ENCODE peak calls at places on chromosomes 3 and 15, in eight cellular contexts. Q is lung, M is PC-9, E is Peyer's patch, I is HAP-1, R is K562, O is lower lobe of right lung, Z is uterus. G is an unnamed sample.
A peak's percentile ranks its signal among the peaks of the same experiment; 100 is the strongest.

GRCh38 chr3:126951561-126951960 is 31.4 kb upstream of the PLXNA1 start:
- DNase-seq in Q (no peak), M (no peak), E (no peak), I (no peak), R (no peak), O (no peak), Z (no peak), G (no peak)

GRCh38 chr3:171446801-171447578 is 13.2 kb downstream of the TNIK start:
- DNase-seq in Q (no peak), M (peak; percentile 91), E (no peak), I (no peak), R (peak; percentile 23), O (no peak), Z (no peak), G (no peak)

GRCh38 chr3:194348354-194348753 is 2.8 kb downstream of the CPN2 start:
- DNase-seq in Q (no peak), M (no peak), E (no peak), I (no peak), R (no peak), O (no peak), Z (no peak), G (no peak)

GRCh38 chr3:151439652-151440125 is 21.2 kb downstream of the IGSF10 start:
- DNase-seq in Q (no peak), M (peak; percentile 55), E (no peak), I (peak; percentile 72), R (peak; percentile 45), O (no peak), Z (no peak), G (no peak)

GRCh38 chr15:97961067-97961954 is 808 bp downstream of the ARRDC4 start:
- DNase-seq in Q (peak; percentile 45), M (peak; percentile 41), E (peak; percentile 19), I (no peak), R (peak; percentile 67), O (peak; percentile 76), Z (peak; percentile 60), G (no peak)

GRCh38 chr3:100709840-100710235 is 544 bp downstream of the TFG start:
- DNase-seq in Q (no peak), M (no peak), E (peak; percentile 20), I (peak; percentile 25), R (peak; percentile 71), O (peak; percentile 59), Z (peak; percentile 43), G (no peak)

GRCh38 chr15:95495033-95495541 is 835.4 kb upstream of the NR2F2 start:
- DNase-seq in Q (no peak), M (no peak), E (no peak), I (no peak), R (no peak), O (no peak), Z (no peak), G (no peak)

GRCh38 chr3:141020139-141020940 is 30.8 kb upstream of the SPSB4 start:
- DNase-seq in Q (no peak), M (no peak), E (no peak), I (no peak), R (no peak), O (no peak), Z (no peak), G (no peak)

GRCh38 chr3:127174715-127175140 is 18.2 kb upstream of the PRR23E start:
- DNase-seq in Q (peak; percentile 13), M (no peak), E (peak; percentile 1), I (no peak), R (no peak), O (no peak), Z (no peak), G (peak; percentile 68)

GRCh38 chr15:61383421-61383820 is 154.3 kb upstream of the RORA start:
- DNase-seq in Q (no peak), M (no peak), E (no peak), I (no peak), R (no peak), O (no peak), Z (no peak), G (no peak)

GRCh38 chr15:69903476-69904295 is 194.0 kb downstream of the TLE3 start:
- DNase-seq in Q (no peak), M (no peak), E (no peak), I (no peak), R (no peak), O (no peak), Z (no peak), G (no peak)

GRCh38 chr15:57251308-57251707 is 125.0 kb upstream of the CGNL1 start:
- DNase-seq in Q (no peak), M (no peak), E (no peak), I (peak; percentile 74), R (no peak), O (no peak), Z (no peak), G (no peak)

GRCh38 chr3:161316006-161316689 is 55.2 kb downstream of the SPTSSB start:
- DNase-seq in Q (no peak), M (peak; percentile 88), E (no peak), I (no peak), R (no peak), O (no peak), Z (no peak), G (no peak)

GRCh38 chr15:55267401-55268053 is 22.1 kb downstream of the RAB27A start:
- DNase-seq in Q (peak; percentile 39), M (no peak), E (peak; percentile 81), I (no peak), R (no peak), O (peak; percentile 79), Z (no peak), G (no peak)

GRCh38 chr3:85576091-85576690 is 617.4 kb downstream of the CADM2 start:
- DNase-seq in Q (peak; percentile 40), M (no peak), E (no peak), I (peak; percentile 82), R (peak; percentile 36), O (peak; percentile 45), Z (peak; percentile 17), G (no peak)

GRCh38 chr15:93043621-93044300 is 45.2 kb downstream of the RGMA start:
- DNase-seq in Q (no peak), M (no peak), E (no peak), I (no peak), R (peak; percentile 55), O (peak; percentile 28), Z (no peak), G (no peak)

GRCh38 chr3:150312018-150312657 is 96.0 kb upstream of the TSC22D2 start:
- DNase-seq in Q (peak; percentile 45), M (no peak), E (no peak), I (no peak), R (no peak), O (no peak), Z (no peak), G (no peak)

DNA sequence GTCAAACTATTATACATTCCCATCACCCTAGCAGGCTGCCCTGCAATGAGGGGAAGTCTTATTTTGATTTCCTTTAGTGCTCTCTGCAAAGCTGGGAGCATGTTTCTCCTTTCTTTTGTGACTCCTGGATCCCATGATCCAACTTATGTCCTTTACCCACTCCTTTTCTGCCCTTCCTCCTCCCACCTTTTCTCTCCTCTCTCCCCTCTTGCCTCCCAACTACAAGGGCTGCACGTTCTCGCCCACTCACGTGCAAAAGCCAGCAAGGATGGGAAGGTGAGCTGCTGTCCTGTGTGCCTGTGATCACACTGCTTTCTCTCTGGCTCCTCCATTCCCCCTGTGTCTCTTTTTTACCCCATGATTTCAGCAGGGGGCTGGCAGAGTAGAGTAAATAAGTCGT is 6.1 kb downstream of the VIPR1 start:
- DNase-seq in Q (no peak), M (no peak), E (no peak), I (no peak), R (no peak), O (peak; percentile 9), Z (no peak), G (no peak)
- H3K4me1 ChIP-seq in Q (no peaks in the 10 kb centered on the region), M (peaks cover 32% of the 10 kb centered on the region), E (peaks cover 71% of the 10 kb centered on the region), I (no peaks in the 10 kb centered on the region), R (peaks cover 5% of the 10 kb centered on the region), O (peaks cover 66% of the 10 kb centered on the region), Z (no peaks in the 10 kb centered on the region), G (no peaks in the 10 kb centered on the region)

GRCh38 chr3:177345973-177346503 is 148.8 kb upstream of the TBL1XR1 start:
- DNase-seq in Q (no peak), M (no peak), E (no peak), I (no peak), R (no peak), O (no peak), Z (no peak), G (no peak)
- H3K4me1 ChIP-seq in Q (peaks cover 18% of the 10 kb centered on the region), M (peaks cover 28% of the 10 kb centered on the region), E (peaks cover 20% of the 10 kb centered on the region), I (peaks cover 31% of the 10 kb centered on the region), R (peaks cover 6% of the 10 kb centered on the region), O (peaks cover 21% of the 10 kb centered on the region), Z (no peaks in the 10 kb centered on the region), G (peaks cover 60% of the 10 kb centered on the region)

GRCh38 chr3:170059447-170059846 is 21.7 kb downstream of the GPR160 start:
- DNase-seq in Q (no peak), M (no peak), E (no peak), I (no peak), R (no peak), O (no peak), Z (no peak), G (no peak)

GRCh38 chr3:170055209-170055608 is 17.4 kb downstream of the GPR160 start:
- DNase-seq in Q (no peak), M (peak; percentile 48), E (no peak), I (no peak), R (no peak), O (no peak), Z (no peak), G (no peak)

GRCh38 chr3:170056710-170057454 is 19.1 kb downstream of the GPR160 start:
- DNase-seq in Q (no peak), M (no peak), E (no peak), I (no peak), R (no peak), O (no peak), Z (no peak), G (no peak)

GRCh38 chr3:170058127-170058526 is 20.3 kb downstream of the GPR160 start:
- DNase-seq in Q (no peak), M (no peak), E (no peak), I (no peak), R (no peak), O (no peak), Z (no peak), G (no peak)

DNA sequence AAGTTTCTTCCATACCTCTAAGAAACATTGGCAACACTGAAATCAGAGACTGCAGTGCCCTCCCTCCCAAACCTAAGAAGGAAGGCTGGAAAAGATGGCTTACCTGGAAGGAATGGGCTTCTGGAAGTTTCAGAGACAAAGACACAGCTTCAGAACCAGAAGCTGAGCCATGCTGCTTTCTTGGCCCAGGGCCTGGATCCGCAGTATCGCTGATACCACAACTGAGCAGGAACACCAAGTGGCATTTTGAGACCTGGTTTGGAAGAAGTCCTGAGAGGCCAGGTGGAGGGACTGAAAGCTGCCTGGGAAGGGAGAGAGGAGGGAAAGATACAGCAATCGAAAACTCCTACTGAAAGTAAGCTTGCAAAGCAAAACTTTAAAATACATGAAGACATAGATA is 19.8 kb downstream of the GPR160 start:
- DNase-seq in Q (no peak), M (no peak), E (no peak), I (no peak), R (no peak), O (no peak), Z (no peak), G (no peak)
- H3K4me1 ChIP-seq in Q (no peaks in the 10 kb centered on the region), M (peaks cover 4% of the 10 kb centered on the region), E (no peaks in the 10 kb centered on the region), I (peaks cover 3% of the 10 kb centered on the region), R (no peaks in the 10 kb centered on the region), O (peaks cover 7% of the 10 kb centered on the region), Z (no peaks in the 10 kb centered on the region), G (no peaks in the 10 kb centered on the region)

GRCh38 chr3:31945738-31946052 is 35.4 kb downstream of the OSBPL10 start:
- DNase-seq in Q (no peak), M (no peak), E (no peak), I (no peak), R (no peak), O (no peak), Z (no peak), G (no peak)
- H3K4me1 ChIP-seq in Q (no peaks in the 10 kb centered on the region), M (peaks cover 12% of the 10 kb centered on the region), E (peaks cover 3% of the 10 kb centered on the region), I (no peaks in the 10 kb centered on the region), R (no peaks in the 10 kb centered on the region), O (peaks cover 12% of the 10 kb centered on the region), Z (no peaks in the 10 kb centered on the region), G (peaks cover 7% of the 10 kb centered on the region)

G was measured in esophagus muscularis mucosa.